ENCODE peak calls at places on chromosomes 5 and 9, in five cellular contexts. V is neural progenitor cell, A is fibroblast of lung, H is GM23338, I is HCT116. F is an unnamed sample.

GRCh38 chr5:143717400-143717799 is 94.6 kb upstream of the HMHB1 start:
- DNase-seq in V (no peak), A (peak), H (no peak), I (no peak), F (peak)

GRCh38 chr5:77145666-77146065 is 58.6 kb upstream of the ZBED3 start:
- DNase-seq in V (no peak), A (peak), H (no peak), I (no peak), F (no peak)

GRCh38 chr5:102959055-102959454 is 160.9 kb downstream of the GIN1 start:
- DNase-seq in V (no peak), A (peak), H (no peak), I (peak), F (peak)

GRCh38 chr5:164394686-164395187 is 889.3 kb downstream of the MAT2B start:
- DNase-seq in V (no peak), A (no peak), H (no peak), I (no peak), F (no peak)

GRCh38 chr9:133693703-133694529 is 44.2 kb downstream of the SARDH start:
- DNase-seq in V (no peak), A (no peak), H (no peak), I (no peak), F (no peak)

GRCh38 chr9:805151-805550 is 36.3 kb upstream of the DMRT1 start:
- DNase-seq in V (no peak), A (peak), H (no peak), I (no peak), F (no peak)

GRCh38 chr9:137055385-137056364 is 1.8 kb upstream of the ENTPD2 start:
- DNase-seq in V (peak), A (peak), H (no peak), I (no peak), F (peak)

GRCh38 chr5:54279960-54280359 is 30.4 kb downstream of the ARL15 start:
- DNase-seq in V (no peak), A (no peak), H (no peak), I (no peak), F (no peak)

GRCh38 chr9:107019216-107019615 is 156.2 kb downstream of the ZNF462 start:
- DNase-seq in V (no peak), A (peak), H (no peak), I (no peak), F (no peak)

GRCh38 chr5:58071566-58071965 is 388.3 kb downstream of the PLK2 start:
- DNase-seq in V (peak), A (no peak), H (no peak), I (no peak), F (no peak)

GRCh38 chr9:77375956-77376532 is 198.7 kb downstream of the VPS13A start:
- DNase-seq in V (peak), A (peak), H (peak), I (no peak), F (no peak)

GRCh38 chr5:38207343-38207742 is 51.0 kb upstream of the EGFLAM start:
- DNase-seq in V (no peak), A (no peak), H (peak), I (peak), F (peak)

GRCh38 chr5:58918015-58918729 is 335.3 kb downstream of the RAB3C start:
- DNase-seq in V (no peak), A (no peak), H (no peak), I (no peak), F (no peak)

GRCh38 chr5:121029536-121030245 is 565.6 kb downstream of the PRR16 start:
- DNase-seq in V (no peak), A (peak), H (no peak), I (no peak), F (no peak)

GRCh38 chr9:128246471-128246870 is 29.3 kb downstream of the GOLGA2 start:
- DNase-seq in V (no peak), A (no peak), H (no peak), I (no peak), F (no peak)

GRCh38 chr9:35629597-35629996 is 11.4 kb upstream of the CD72 start:
- DNase-seq in V (no peak), A (no peak), H (no peak), I (no peak), F (no peak)

GRCh38 chr9:106312913-106313312 is 550.1 kb upstream of the ZNF462 start:
- DNase-seq in V (no peak), A (no peak), H (no peak), I (no peak), F (no peak)

GRCh38 chr5:15926586-15926985 is 253.0 kb downstream of the MARCHF11 start:
- DNase-seq in V (no peak), A (peak), H (no peak), I (no peak), F (no peak)

GRCh38 chr9:6054280-6055099 is 39.1 kb upstream of the RANBP6 start:
- DNase-seq in V (peak), A (peak), H (peak), I (peak), F (peak)

GRCh38 chr5:137582218-137582617 is 83.1 kb upstream of the SPOCK1 start:
- DNase-seq in V (no peak), A (no peak), H (no peak), I (no peak), F (no peak)

GRCh38 chr5:150067405-150067960 is 18.9 kb downstream of the CSF1R start:
- DNase-seq in V (no peak), A (no peak), H (no peak), I (no peak), F (no peak)

GRCh38 chr9:134243778-134244467 is 79.6 kb upstream of the RNU6ATAC start:
- DNase-seq in V (no peak), A (peak), H (no peak), I (no peak), F (no peak)

GRCh38 chr5:82421119-82421518 is 143.0 kb upstream of the RPS23 start:
- DNase-seq in V (no peak), A (peak), H (no peak), I (peak), F (no peak)

GRCh38 chr9:99785010-99785590 is 36.6 kb upstream of the NR4A3 start:
- DNase-seq in V (no peak), A (no peak), H (peak), I (no peak), F (no peak)
- H3K4me2 ChIP-seq in V (no peak), A (no peak), H (peak), I (no peak), F (no peak)

DNA sequence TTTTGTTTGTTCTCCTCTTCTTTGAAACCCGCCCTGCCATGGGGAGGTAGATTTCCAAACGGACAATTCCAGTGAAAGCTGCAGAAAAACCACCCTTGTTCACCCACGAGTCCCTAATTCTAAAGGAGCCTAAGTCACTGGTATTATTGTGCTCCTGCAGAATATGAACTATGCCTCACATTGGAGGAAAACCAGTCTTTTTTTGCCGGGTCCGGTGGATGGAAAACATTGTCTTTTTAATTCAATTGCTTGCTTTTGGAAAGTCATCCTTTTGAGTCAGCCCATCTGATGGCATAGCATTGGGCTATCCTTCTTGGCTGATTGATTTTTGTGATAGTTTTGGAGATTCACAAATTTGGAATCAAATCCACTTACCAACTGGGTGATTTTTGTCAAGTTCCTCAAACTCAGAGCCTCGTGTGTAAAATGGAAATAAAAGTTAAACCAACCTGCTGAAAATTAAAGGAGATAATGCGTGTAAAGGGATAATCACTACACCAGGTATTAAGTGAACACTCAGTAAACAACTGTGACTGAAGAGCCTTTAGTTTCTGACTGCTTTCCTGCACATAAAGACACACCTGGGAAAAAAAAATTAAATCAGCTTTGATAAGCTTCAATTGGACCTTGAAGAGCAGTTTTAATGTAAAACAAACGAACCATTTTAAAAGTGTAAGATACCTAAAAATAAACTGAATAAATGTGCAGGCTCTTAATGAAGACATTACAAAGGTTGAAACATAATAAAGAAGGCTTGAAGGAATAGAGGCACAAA is 783 bp upstream of the CCNJL start:
- DNase-seq in V (peak), A (no peak), H (no peak), I (no peak), F (no peak)
- TF ChIP-seq EZH2 in V (no peak), A (no peak), H (no peak), I (no peak), F (no peak)

DNA sequence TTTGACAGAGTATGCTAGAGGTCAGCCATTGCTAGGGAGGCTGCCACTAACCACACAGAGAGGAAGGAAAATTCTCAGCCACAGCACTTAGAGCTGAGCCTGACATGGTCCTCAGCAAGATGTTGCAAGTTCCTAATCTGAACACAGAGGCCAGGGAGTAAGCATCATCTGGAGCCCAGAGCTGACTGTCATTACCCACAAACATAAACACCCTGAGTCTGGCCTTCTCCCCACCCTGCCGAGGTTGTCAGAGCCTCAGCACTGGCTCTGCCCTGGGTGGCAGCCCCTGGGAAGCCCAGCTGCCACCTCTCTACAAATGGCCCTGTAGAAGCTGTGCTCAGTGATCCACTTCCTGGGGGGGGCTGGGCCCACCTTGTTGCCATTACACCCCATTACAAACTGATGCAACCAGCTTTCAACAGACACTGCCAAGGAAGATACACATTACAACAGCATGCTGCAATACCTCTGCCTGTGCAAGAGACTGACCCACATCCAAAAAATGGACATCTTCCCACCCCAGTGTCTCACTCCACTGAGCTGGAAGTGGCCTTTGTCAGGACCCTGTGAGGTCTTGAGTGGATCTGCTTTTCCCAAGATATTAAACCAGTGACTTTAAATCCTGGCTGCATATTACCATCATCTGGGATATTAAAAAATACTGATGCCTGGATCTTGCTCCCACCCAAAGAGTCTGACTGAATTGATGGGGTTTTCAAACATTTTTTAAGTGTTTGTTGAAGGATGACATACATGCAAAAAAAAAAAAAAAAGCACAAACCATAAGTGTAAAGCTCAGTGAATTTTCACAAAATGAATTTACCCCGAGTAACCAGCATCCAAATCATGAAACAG is 33.0 kb downstream of the IRF1 start:
- DNase-seq in V (no peak), A (peak), H (no peak), I (no peak), F (no peak)
- H3K4me2 ChIP-seq in V (no peak), A (peak), H (no peak), I (no peak), F (no peak)

GRCh38 chr5:178355662-178356061 is 123.1 kb upstream of the PHYKPL start:
- DNase-seq in V (no peak), A (no peak), H (no peak), I (no peak), F (no peak)
- TF ChIP-seq EZH2 in V (no peak), A (no peak), H (no peak), I (no peak), F (no peak)

GRCh38 chr9:121841771-121842611 is 190.6 kb downstream of the DAB2IP start:
- DNase-seq in V (no peak), A (peak), H (no peak), I (no peak), F (no peak)

GRCh38 chr9:121842612-121842978 is 191.2 kb downstream of the DAB2IP start:
- DNase-seq in V (no peak), A (peak), H (no peak), I (no peak), F (peak)

GRCh38 chr9:121838757-121839669 is 187.6 kb downstream of the DAB2IP start:
- DNase-seq in V (no peak), A (no peak), H (peak), I (no peak), F (no peak)

GRCh38 chr9:121839726-121840500 is 188.5 kb downstream of the DAB2IP start:
- DNase-seq in V (no peak), A (no peak), H (no peak), I (no peak), F (no peak)

DNA sequence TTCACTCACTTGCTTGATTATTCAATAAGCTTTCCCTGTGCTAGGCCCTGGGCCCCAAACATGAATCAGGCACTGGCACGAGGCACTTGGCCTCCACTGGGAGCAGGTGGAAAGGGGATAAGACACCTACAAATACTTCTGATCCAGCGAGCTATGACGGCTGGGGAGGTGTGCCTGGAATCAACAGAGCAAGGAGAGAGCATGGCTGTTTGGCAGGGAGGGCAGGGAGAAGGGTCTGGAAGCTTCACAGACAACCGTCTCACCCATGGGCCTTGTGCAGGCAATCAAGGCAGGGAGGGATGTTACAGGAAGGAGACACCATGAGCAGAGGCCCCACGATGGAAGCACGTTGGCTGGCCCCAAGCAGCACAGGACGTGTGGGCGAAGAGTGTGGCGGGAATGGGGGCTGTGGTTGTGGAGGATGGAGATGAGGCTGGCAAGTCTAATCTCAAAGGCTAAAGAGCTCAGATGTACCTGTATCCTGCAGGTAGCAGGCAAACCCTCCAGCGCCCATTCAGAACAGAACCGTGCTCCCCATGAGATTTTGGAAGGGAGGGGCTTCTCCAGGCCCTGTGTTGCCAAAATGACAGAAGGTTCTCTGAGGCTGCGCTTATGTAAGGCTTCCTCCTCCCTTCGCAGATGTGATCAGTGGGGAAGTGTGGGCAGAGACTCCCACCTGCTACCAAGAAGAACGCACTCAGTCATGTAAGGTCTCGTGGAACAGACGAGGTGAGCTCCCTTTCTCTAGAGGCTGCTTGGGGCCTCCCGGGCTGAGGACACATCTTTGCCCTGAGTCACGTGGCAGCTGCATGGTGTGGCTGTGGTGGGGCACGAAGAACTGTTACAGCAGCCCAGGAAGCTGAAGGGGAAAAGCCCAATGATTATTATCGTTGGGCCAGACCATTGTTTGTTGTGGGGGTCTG is 189.7 kb downstream of the DAB2IP start:
- DNase-seq in V (no peak), A (no peak), H (no peak), I (no peak), F (no peak)
- H3K4me2 ChIP-seq in V (no peak), A (no peak), H (no peak), I (no peak), F (no peak)

GRCh38 chr5:88882321-88883038 is 504 bp downstream of the MEF2C start:
- DNase-seq in V (no peak), A (no peak), H (no peak), I (no peak), F (no peak)
- TF ChIP-seq EZH2 in V (no peak), A (no peak), H (no peak), I (no peak), F (no peak)

GRCh38 chr5:91910655-91911054 is 527.5 kb upstream of the ARRDC3 start:
- DNase-seq in V (no peak), A (no peak), H (no peak), I (no peak), F (no peak)
- H3K4me2 ChIP-seq in V (no peak), A (no peak), H (no peak), I (no peak), F (no peak)

GRCh38 chr9:130328349-130328801 is 62.8 kb downstream of the HMCN2 start:
- DNase-seq in V (no peak), A (peak), H (no peak), I (no peak), F (no peak)
- TF ChIP-seq EZH2 in V (no peak), A (no peak), H (no peak), I (no peak), F (no peak)

F was measured in hepatocyte.